ENCODE peak calls at places on chromosome 10, in seven cellular contexts. One of them, this sample, is unnamed.
A peak's percentile ranks its signal among the peaks of the same experiment; 100 is the strongest.

GRCh38 chr10:3118621-3119020 is 51.3 kb downstream of the PFKP start:
- DNase-seq in ovary: no peak
- DNase-seq in AG09309: no peak
- DNase-seq in endothelial cell: no peak
- DNase-seq in GDM1: no peak
- DNase-seq in ELR: no peak
- DNase-seq in GM06990: no peak
- DNase-seq in this sample: no peak

GRCh38 chr10:92222603-92223275 is 68.1 kb downstream of the CPEB3 start:
- DNase-seq in ovary: no peak
- DNase-seq in AG09309: no peak
- DNase-seq in endothelial cell: no peak
- DNase-seq in GDM1: no peak
- DNase-seq in ELR: peak; percentile 94
- DNase-seq in GM06990: no peak
- DNase-seq in this sample: no peak

GRCh38 chr10:108250954-108251620 is 1086.6 kb upstream of the SORCS1 start:
- DNase-seq in ovary: no peak
- DNase-seq in AG09309: no peak
- DNase-seq in endothelial cell: no peak
- DNase-seq in GDM1: no peak
- DNase-seq in ELR: peak; percentile 56
- DNase-seq in GM06990: no peak
- DNase-seq in this sample: no peak

GRCh38 chr10:130392031-130392430 is 255.8 kb downstream of the GLRX3 start:
- DNase-seq in ovary: no peak
- DNase-seq in AG09309: no peak
- DNase-seq in endothelial cell: no peak
- DNase-seq in GDM1: no peak
- DNase-seq in ELR: no peak
- DNase-seq in GM06990: no peak
- DNase-seq in this sample: no peak

GRCh38 chr10:16626697-16627096 is 105.0 kb upstream of the C1QL3 start:
- DNase-seq in ovary: no peak
- DNase-seq in AG09309: no peak
- DNase-seq in endothelial cell: no peak
- DNase-seq in GDM1: no peak
- DNase-seq in ELR: no peak
- DNase-seq in GM06990: no peak
- DNase-seq in this sample: no peak

GRCh38 chr10:114577133-114577532 is 80.9 kb downstream of the ABLIM1 start:
- DNase-seq in ovary: no peak
- DNase-seq in AG09309: peak; percentile 82
- DNase-seq in endothelial cell: no peak
- DNase-seq in GDM1: no peak
- DNase-seq in ELR: peak; percentile 17
- DNase-seq in GM06990: no peak
- DNase-seq in this sample: no peak

GRCh38 chr10:2924425-2924824 is 142.9 kb upstream of the PFKP start:
- DNase-seq in ovary: no peak
- DNase-seq in AG09309: no peak
- DNase-seq in endothelial cell: no peak
- DNase-seq in GDM1: no peak
- DNase-seq in ELR: no peak
- DNase-seq in GM06990: no peak
- DNase-seq in this sample: no peak

GRCh38 chr10:131689486-131689885 is 211.3 kb upstream of the PPP2R2D start:
- DNase-seq in ovary: no peak
- DNase-seq in AG09309: no peak
- DNase-seq in endothelial cell: no peak
- DNase-seq in GDM1: no peak
- DNase-seq in ELR: no peak
- DNase-seq in GM06990: no peak
- DNase-seq in this sample: no peak

GRCh38 chr10:125000366-125001312 is 58.7 kb downstream of the ZRANB1 start:
- DNase-seq in ovary: peak; percentile 49
- DNase-seq in AG09309: no peak
- DNase-seq in endothelial cell: no peak
- DNase-seq in GDM1: no peak
- DNase-seq in ELR: no peak
- DNase-seq in GM06990: no peak
- DNase-seq in this sample: no peak

GRCh38 chr10:6204341-6205191 is 1.8 kb downstream of the PFKFB3 start:
- DNase-seq in ovary: peak; percentile 74
- DNase-seq in AG09309: no peak
- DNase-seq in endothelial cell: peak; percentile 12
- DNase-seq in GDM1: no peak
- DNase-seq in ELR: peak; percentile 80
- DNase-seq in GM06990: no peak
- DNase-seq in this sample: no peak

GRCh38 chr10:86400705-86401587 is 34.4 kb upstream of the GRID1 start:
- DNase-seq in ovary: peak; percentile 42
- DNase-seq in AG09309: no peak
- DNase-seq in endothelial cell: peak; percentile 38
- DNase-seq in GDM1: no peak
- DNase-seq in ELR: peak; percentile 64
- DNase-seq in GM06990: peak; percentile 75
- DNase-seq in this sample: peak; percentile 75

GRCh38 chr10:4519691-4520402 is 306.2 kb upstream of the AKR1E2 start:
- DNase-seq in ovary: no peak
- DNase-seq in AG09309: peak; percentile 52
- DNase-seq in endothelial cell: no peak
- DNase-seq in GDM1: no peak
- DNase-seq in ELR: peak; percentile 73
- DNase-seq in GM06990: no peak
- DNase-seq in this sample: no peak

GRCh38 chr10:22369433-22370072 is 24.3 kb downstream of the SPAG6 start:
- DNase-seq in ovary: no peak
- DNase-seq in AG09309: no peak
- DNase-seq in endothelial cell: no peak
- DNase-seq in GDM1: no peak
- DNase-seq in ELR: peak; percentile 55
- DNase-seq in GM06990: peak; percentile 50
- DNase-seq in this sample: no peak

GRCh38 chr10:30176182-30176581 is 116.8 kb upstream of the JCAD start:
- DNase-seq in ovary: no peak
- DNase-seq in AG09309: peak; percentile 68
- DNase-seq in endothelial cell: no peak
- DNase-seq in GDM1: no peak
- DNase-seq in ELR: peak; percentile 28
- DNase-seq in GM06990: no peak
- DNase-seq in this sample: no peak

GRCh38 chr10:17109475-17110207 is 20.0 kb downstream of the CUBN start:
- DNase-seq in ovary: no peak
- DNase-seq in AG09309: peak; percentile 38
- DNase-seq in endothelial cell: no peak
- DNase-seq in GDM1: no peak
- DNase-seq in ELR: peak; percentile 90
- DNase-seq in GM06990: no peak
- DNase-seq in this sample: no peak

GRCh38 chr10:3908183-3908582 is 123.2 kb upstream of the KLF6 start:
- DNase-seq in ovary: no peak
- DNase-seq in AG09309: no peak
- DNase-seq in endothelial cell: no peak
- DNase-seq in GDM1: no peak
- DNase-seq in ELR: no peak
- DNase-seq in GM06990: no peak
- DNase-seq in this sample: no peak

GRCh38 chr10:31871266-31871887 is 57.3 kb downstream of the ARHGAP12 start:
- DNase-seq in ovary: no peak
- DNase-seq in AG09309: no peak
- DNase-seq in endothelial cell: no peak
- DNase-seq in GDM1: no peak
- DNase-seq in ELR: no peak
- DNase-seq in GM06990: no peak
- DNase-seq in this sample: no peak